ENCODE peak calls at places on chromosome 20, in nine cellular contexts. Q, B, Y, D, G, U, E, J and C are unnamed samples.

GRCh38 chr20:6299451-6299850 is 176.6 kb upstream of the FERMT1 start:
- DNase-seq in B (no peak), J (no peak), Y (no peak), Q (no peak), U (no peak), G (no peak), E (no peak), D (no peak), C (no peak)

GRCh38 chr20:15455279-15455678 is 1117.9 kb upstream of the FLRT3 start:
- DNase-seq in J (no peak), U (no peak), D (no peak), Y (no peak), Q (no peak), E (no peak), G (no peak), B (no peak), C (no peak)

GRCh38 chr20:4507288-4507719 is 214.4 kb upstream of the PRND start:
- DNase-seq in U (peak), G (no peak), Q (no peak), D (no peak), B (no peak), Y (no peak), E (peak), J (peak), C (peak)

GRCh38 chr20:20225325-20225724 is 142.6 kb upstream of the INSM1 start:
- DNase-seq in Y (no peak), Q (no peak), E (no peak), B (no peak), J (no peak), U (no peak), D (peak), G (peak), C (no peak)

GRCh38 chr20:17671565-17671964 is 10.5 kb downstream of the RRBP1 start:
- DNase-seq in D (no peak), G (no peak), Q (no peak), U (no peak), J (no peak), E (no peak), Y (no peak), B (no peak), C (no peak)

GRCh38 chr20:57252559-57253162 is 13.8 kb downstream of the BMP7 start:
- DNase-seq in U (no peak), B (no peak), G (no peak), Y (no peak), Q (no peak), J (no peak), E (no peak), D (no peak), C (no peak)

GRCh38 chr20:2289475-2289874 is 6.3 kb upstream of the TGM3 start:
- DNase-seq in Q (no peak), G (no peak), U (no peak), D (no peak), Y (no peak), E (no peak), B (no peak), J (no peak), C (no peak)

GRCh38 chr20:39039261-39039660 is 77.1 kb downstream of the DHX35 start:
- DNase-seq in G (no peak), D (no peak), J (no peak), U (no peak), Y (no peak), E (peak), B (no peak), Q (no peak), C (no peak)

GRCh38 chr20:63061051-63061531 is 54.3 kb upstream of the BHLHE23 start:
- DNase-seq in J (no peak), U (no peak), G (no peak), Q (peak), Y (peak), B (no peak), E (no peak), D (no peak), C (no peak)

DNA sequence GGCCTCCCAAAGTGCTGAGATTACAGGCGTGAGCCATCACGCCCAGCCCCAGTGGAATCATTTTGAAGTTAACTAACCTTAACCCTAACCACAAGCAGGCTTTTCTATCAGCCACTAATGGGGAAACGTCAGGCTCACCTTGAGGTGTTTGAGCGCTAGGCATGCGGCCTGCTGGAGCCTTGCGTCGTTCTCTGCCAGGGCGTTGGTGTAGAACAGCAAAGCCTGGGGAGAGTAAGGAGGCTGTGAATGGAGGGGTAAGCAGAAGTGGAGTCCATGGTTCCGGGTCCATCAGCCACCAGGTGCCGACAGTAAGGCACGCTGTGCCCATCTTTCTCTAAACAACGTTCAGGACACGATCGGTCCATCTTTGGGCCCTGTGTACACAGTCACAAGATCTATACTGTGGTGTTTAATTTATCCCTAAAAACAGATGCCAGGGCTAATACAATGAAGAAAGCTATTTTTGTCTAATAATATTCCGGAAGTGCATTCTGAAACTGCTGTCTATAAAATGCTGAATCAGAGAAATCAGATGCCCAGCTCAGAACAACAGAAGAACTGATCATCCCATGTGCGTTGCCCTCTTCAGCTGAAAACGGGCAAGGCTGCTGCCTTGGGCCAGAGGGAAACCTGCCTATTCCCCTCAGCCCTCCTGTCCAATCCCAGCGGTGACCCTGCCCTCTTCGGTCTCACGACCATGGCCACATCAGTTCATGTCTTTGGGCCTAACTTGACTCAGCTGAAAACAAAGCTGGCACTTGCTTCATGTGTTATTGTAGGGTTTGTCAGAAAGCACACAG is 79.6 kb downstream of the PTPN1 start:
- DNase-seq in Y (no peak), U (no peak), B (no peak), E (no peak), J (no peak), D (no peak), Q (no peak), G (no peak), C (no peak)
- H3K4me3 ChIP-seq in Y (no peak), U (no peak), B (no peak), E (no peak), J (no peak), D (no peak), Q (no peak), G (no peak), C (no peak)

DNA sequence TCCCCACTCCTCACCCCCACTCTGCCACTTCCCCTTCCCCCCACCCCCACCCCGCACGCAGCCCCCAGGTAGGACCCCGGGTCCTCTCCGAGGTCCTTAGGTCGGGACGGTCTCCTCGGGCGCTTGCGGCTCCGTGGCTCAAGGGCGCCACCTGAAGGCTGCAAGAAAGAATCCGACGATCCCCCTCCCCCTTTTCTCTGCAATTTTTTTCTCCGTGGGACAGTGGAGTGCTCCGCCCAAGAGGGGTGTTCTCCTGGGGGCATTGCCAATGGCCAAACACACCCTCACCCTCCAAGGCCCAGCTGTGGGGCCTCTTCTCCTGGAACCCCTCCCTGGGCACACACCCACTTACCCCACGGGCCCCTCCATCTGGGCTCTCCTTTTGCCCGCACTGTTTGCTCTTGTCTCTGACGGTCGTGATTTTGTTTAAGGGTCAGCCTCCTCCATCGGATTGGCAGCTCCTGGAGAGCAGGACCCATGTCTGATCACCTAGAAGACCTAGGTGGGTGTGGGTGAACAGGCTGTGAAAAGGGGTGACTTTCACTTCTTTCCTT is 1.1 kb upstream of the TMEM74B start:
- DNase-seq in B (peak), E (peak), G (peak), Q (no peak), J (peak), U (no peak), D (peak), Y (peak), C (no peak)
- TF ChIP-seq CTCF in B (peak), E (peak), G (peak), Q (peak), J (peak), U (peak), D (peak), Y (peak), C (peak)

GRCh38 chr20:46683068-46683477 is 6.2 kb downstream of the TP53RK start:
- DNase-seq in E (no peak), D (no peak), Q (no peak), G (no peak), Y (no peak), U (no peak), B (no peak), J (no peak), C (no peak)

GRCh38 chr20:46683939-46684750 is 5.1 kb downstream of the TP53RK start:
- DNase-seq in D (peak), Q (no peak), G (peak), E (peak), B (peak), J (peak), U (no peak), Y (peak), C (peak)

GRCh38 chr20:46681032-46681854 is 8.0 kb downstream of the TP53RK start:
- DNase-seq in J (peak), E (no peak), U (no peak), B (peak), G (peak), Q (no peak), D (peak), Y (no peak), C (no peak)

GRCh38 chr20:46682063-46682821 is 7.0 kb downstream of the TP53RK start:
- DNase-seq in G (peak), D (no peak), J (no peak), E (no peak), Y (no peak), U (no peak), B (no peak), Q (no peak), C (no peak)

GRCh38 chr20:46683620-46683938 is 5.7 kb downstream of the TP53RK start:
- DNase-seq in J (no peak), D (no peak), U (no peak), Y (no peak), G (no peak), B (no peak), E (no peak), Q (no peak), C (no peak)
- H3K4me3 ChIP-seq in J (peak), D (peak), U (peak), Y (peak), G (peak), B (no peak), E (peak), Q (peak), C (peak)

GRCh38 chr20:53335509-53335908 is 258.1 kb downstream of the ZNF217 start:
- DNase-seq in Q (no peak), B (peak), J (no peak), Y (no peak), E (no peak), G (no peak), D (no peak), U (no peak), C (no peak)

GRCh38 chr20:53338716-53339115 is 254.9 kb downstream of the ZNF217 start:
- DNase-seq in G (no peak), E (no peak), D (no peak), B (no peak), U (no peak), Q (no peak), Y (no peak), J (no peak), C (no peak)

GRCh38 chr20:53337419-53338101 is 256.1 kb downstream of the ZNF217 start:
- DNase-seq in Q (no peak), G (no peak), D (no peak), J (no peak), E (no peak), U (no peak), B (no peak), Y (no peak), C (no peak)

GRCh38 chr20:53334861-53335260 is 258.8 kb downstream of the ZNF217 start:
- DNase-seq in E (no peak), Q (no peak), B (no peak), G (no peak), D (no peak), J (no peak), U (no peak), Y (no peak), C (no peak)

DNA sequence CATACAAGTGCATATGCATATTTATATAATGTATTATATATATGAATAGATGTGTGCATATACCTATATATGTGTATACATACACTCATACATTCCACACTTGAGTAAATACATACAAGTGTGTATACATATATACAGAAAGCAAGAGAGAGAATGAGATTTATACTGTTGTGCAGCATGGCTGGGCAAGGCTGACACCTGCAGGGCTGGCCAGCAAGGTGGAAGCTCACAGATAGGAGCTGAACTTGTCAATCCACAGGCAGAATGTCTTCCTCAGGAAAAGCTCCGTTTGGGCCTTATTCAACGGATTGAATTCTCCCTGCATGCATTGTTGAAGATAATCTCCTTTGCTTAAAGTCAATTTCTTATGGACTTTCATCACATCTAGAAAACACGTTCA is 256.7 kb downstream of the ZNF217 start:
- DNase-seq in J (no peak), E (no peak), D (no peak), Y (no peak), Q (no peak), G (no peak), B (no peak), U (no peak), C (no peak)
- TF ChIP-seq CTCF in J (no peak), E (no peak), D (no peak), Y (no peak), Q (no peak), G (no peak), B (no peak), U (no peak), C (no peak)

GRCh38 chr20:58306421-58307261 is 2.9 kb upstream of the RAB22A start:
- DNase-seq in J (peak), G (no peak), B (peak), U (peak), Y (peak), E (peak), D (no peak), Q (peak), C (no peak)

GRCh38 chr20:58308290-58308679 is 1.2 kb upstream of the RAB22A start:
- DNase-seq in U (no peak), G (no peak), Q (no peak), J (no peak), E (no peak), D (peak), B (no peak), Y (no peak), C (no peak)

GRCh38 chr20:58309607-58310290 is at the start of gene RAB22A:
- DNase-seq in E (peak), Q (peak), B (peak), G (peak), Y (peak), U (no peak), D (peak), J (peak), C (no peak)

GRCh38 chr20:58308680-58309527 is 611 bp upstream of the RAB22A start:
- DNase-seq in B (peak), U (no peak), E (peak), Y (peak), G (peak), J (peak), D (peak), Q (peak), C (no peak)

DNA sequence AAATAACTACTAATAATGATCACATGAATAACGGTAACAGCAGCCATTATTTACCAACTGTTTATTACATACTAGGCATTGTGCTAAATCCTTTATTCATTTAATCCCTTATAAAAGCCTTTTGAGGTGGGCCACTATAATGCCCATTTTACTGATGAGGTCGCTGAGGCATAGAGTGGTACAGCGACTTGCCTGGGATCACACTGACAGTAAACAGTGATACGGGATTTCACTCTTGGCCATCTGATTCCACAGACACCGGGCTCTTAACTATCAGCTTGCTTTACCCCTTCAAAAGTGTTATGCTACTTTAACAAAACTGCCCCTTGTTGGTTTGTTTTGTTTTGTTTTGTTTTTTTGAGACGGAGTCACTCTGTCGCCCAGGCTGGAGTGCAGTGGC is 2.2 kb upstream of the RAB22A start:
- DNase-seq in E (no peak), G (no peak), Y (no peak), B (no peak), J (no peak), U (no peak), D (no peak), Q (no peak), C (no peak)
- H3K4me3 ChIP-seq in E (no peak), G (no peak), Y (no peak), B (no peak), J (no peak), U (no peak), D (no peak), Q (no peak), C (no peak)

GRCh38 chr20:22686097-22686496 is 101.7 kb upstream of the FOXA2 start:
- DNase-seq in Q (no peak), G (peak), Y (peak), U (no peak), B (peak), E (peak), J (peak), D (peak), C (no peak)

GRCh38 chr20:22687676-22688360 is 103.4 kb upstream of the FOXA2 start:
- DNase-seq in J (no peak), E (no peak), Q (no peak), Y (no peak), U (no peak), B (no peak), D (no peak), G (no peak), C (no peak)

GRCh38 chr20:22684072-22684762 is 99.8 kb upstream of the FOXA2 start:
- DNase-seq in B (peak), U (peak), D (peak), G (peak), E (peak), Q (no peak), J (peak), Y (no peak), C (peak)

GRCh38 chr20:22682381-22682780 is 98.0 kb upstream of the FOXA2 start:
- DNase-seq in E (no peak), D (no peak), B (no peak), U (no peak), Q (no peak), G (no peak), J (no peak), Y (no peak), C (no peak)

GRCh38 chr20:22684763-22685443 is 100.5 kb upstream of the FOXA2 start:
- DNase-seq in D (peak), G (no peak), U (no peak), B (no peak), E (no peak), Q (no peak), Y (no peak), J (no peak), C (no peak)
- TF ChIP-seq CTCF in D (peak), G (no peak), U (no peak), B (no peak), E (no peak), Q (no peak), Y (no peak), J (no peak), C (no peak)